ENCODE peak calls at places on chromosomes 6 and 20, in four cellular contexts. P is upper lobe of right lung, C is WERI-Rb-1, R is right lobe of liver. T is an unnamed sample.

GRCh38 chr6:85865665-85866372 is 223.1 kb upstream of the SYNCRIP start:
- DNase-seq in R (no peak), C (no peak), P (no peak), T (peak; percentile 14)

GRCh38 chr6:139882977-139883728 is 508.7 kb upstream of the CITED2 start:
- DNase-seq in C (no peak), R (no peak), P (no peak), T (no peak)

GRCh38 chr20:11350126-11351005 is 567.3 kb upstream of the BTBD3 start:
- DNase-seq in R (no peak), P (no peak), C (no peak), T (no peak)

GRCh38 chr6:84773431-84774173 is 9.2 kb upstream of the TBX18 start:
- DNase-seq in R (peak; percentile 25), C (peak; percentile 62), P (no peak), T (peak; percentile 77)

GRCh38 chr6:117463762-117464665 is 18.5 kb upstream of the DCBLD1 start:
- DNase-seq in R (no peak), P (no peak), C (no peak), T (no peak)

GRCh38 chr20:54746796-54747195 is 271.4 kb downstream of the DOK5 start:
- DNase-seq in P (no peak), R (no peak), C (no peak), T (no peak)

GRCh38 chr6:17630511-17631073 is 30.5 kb downstream of the FAM8A1 start:
- DNase-seq in C (no peak), R (peak; percentile 35), P (peak; percentile 86), T (no peak)

GRCh38 chr6:41531591-41532582 is 14.3 kb upstream of the FOXP4 start:
- DNase-seq in C (peak; percentile 72), P (no peak), R (no peak), T (peak; percentile 59)

GRCh38 chr20:63745961-63746765 is 6.6 kb downstream of the SLC2A4RG start:
- DNase-seq in R (peak; percentile 19), P (peak; percentile 54), C (no peak), T (peak; percentile 68)

GRCh38 chr6:30730611-30731435 is 10.7 kb downstream of the TUBB start:
- DNase-seq in C (peak; percentile 99), P (peak; percentile 91), R (peak; percentile 83), T (peak; percentile 87)

GRCh38 chr20:63698739-63699465 is 2.5 kb downstream of the TNFRSF6B start:
- DNase-seq in P (peak; percentile 67), C (no peak), R (peak; percentile 35), T (peak; percentile 78)

GRCh38 chr6:37257320-37257633 is 295 bp upstream of the TBC1D22B start:
- DNase-seq in R (no peak), P (no peak), C (no peak), T (no peak)

GRCh38 chr6:11354019-11354418 is 121.6 kb upstream of the NEDD9 start:
- DNase-seq in P (no peak), R (no peak), C (no peak), T (no peak)

GRCh38 chr6:160188773-160189172 is 67.2 kb downstream of the SLC22A1 start:
- DNase-seq in C (no peak), P (no peak), R (no peak), T (no peak)

GRCh38 chr6:24933868-24934401 is 1.8 kb downstream of the RIPOR2 start:
- DNase-seq in P (no peak), R (no peak), C (peak; percentile 68), T (peak; percentile 48)

GRCh38 chr6:134830945-134831344 is 119.0 kb downstream of the ALDH8A1 start:
- DNase-seq in C (no peak), P (no peak), R (no peak), T (no peak)

GRCh38 chr6:164308339-164308738 is 893.8 kb downstream of the QKI start:
- DNase-seq in C (no peak), P (no peak), R (no peak), T (no peak)

GRCh38 chr6:158143700-158144099 is 24.4 kb downstream of the SERAC1 start:
- DNase-seq in P (no peak), C (no peak), R (no peak), T (peak; percentile 57)

GRCh38 chr6:14452567-14453527 is 335.3 kb downstream of the CD83 start:
- DNase-seq in P (no peak), C (no peak), R (no peak), T (no peak)

GRCh38 chr6:117545161-117545595 is 57.1 kb downstream of the GOPC start:
- DNase-seq in P (no peak), R (no peak), C (no peak), T (no peak)

GRCh38 chr20:46108435-46108841 is 9.7 kb upstream of the CD40 start:
- DNase-seq in R (no peak), C (no peak), P (no peak), T (no peak)

GRCh38 chr6:128057541-128058335 is 156.9 kb upstream of the THEMIS start:
- DNase-seq in R (no peak), P (no peak), C (no peak), T (no peak)

GRCh38 chr6:118400582-118400981 is 147.5 kb upstream of the PLN start:
- DNase-seq in R (no peak), P (no peak), C (no peak), T (no peak)

GRCh38 chr6:156379946-156380707 is 397.1 kb upstream of the ARID1B start:
- DNase-seq in C (no peak), R (no peak), P (no peak), T (no peak)

GRCh38 chr6:28124350-28124970 is at the start of gene ZSCAN16:
- DNase-seq in P (peak; percentile 92), C (peak; percentile 98), R (peak; percentile 87), T (peak; percentile 79)
- H3K4me3 ChIP-seq in P (peak within 1 kb of the TSS; percentile 76), C (peak within 1 kb of the TSS; percentile 75), R (peak within 1 kb of the TSS; percentile 54), T (peak within 1 kb of the TSS; percentile 81)

GRCh38 chr20:53227523-53227922 is 255.4 kb downstream of the TSHZ2 start:
- DNase-seq in C (no peak), P (no peak), R (no peak), T (no peak)
- H3K4me3 ChIP-seq in C (no peak overlapping the region), P (no peak overlapping the region), R (no peak overlapping the region), T (no peak overlapping the region)

GRCh38 chr6:32854376-32855178 is 585 bp downstream of the PSMB9 start:
- DNase-seq in P (no peak), C (no peak), R (peak; percentile 56), T (peak; percentile 63)

GRCh38 chr6:32857156-32857891 is 3.3 kb downstream of the PSMB9 start:
- DNase-seq in C (no peak), R (no peak), P (no peak), T (no peak)

GRCh38 chr6:32853541-32854375 is at the start of the genes PSMB9 and TAP1:
- DNase-seq in C (peak; percentile 98), R (peak; percentile 97), P (peak; percentile 97), T (peak; percentile 95)

GRCh38 chr6:32858194-32858593 is 4.2 kb downstream of the PSMB9 start:
- DNase-seq in P (no peak), R (no peak), C (no peak), T (no peak)

DNA sequence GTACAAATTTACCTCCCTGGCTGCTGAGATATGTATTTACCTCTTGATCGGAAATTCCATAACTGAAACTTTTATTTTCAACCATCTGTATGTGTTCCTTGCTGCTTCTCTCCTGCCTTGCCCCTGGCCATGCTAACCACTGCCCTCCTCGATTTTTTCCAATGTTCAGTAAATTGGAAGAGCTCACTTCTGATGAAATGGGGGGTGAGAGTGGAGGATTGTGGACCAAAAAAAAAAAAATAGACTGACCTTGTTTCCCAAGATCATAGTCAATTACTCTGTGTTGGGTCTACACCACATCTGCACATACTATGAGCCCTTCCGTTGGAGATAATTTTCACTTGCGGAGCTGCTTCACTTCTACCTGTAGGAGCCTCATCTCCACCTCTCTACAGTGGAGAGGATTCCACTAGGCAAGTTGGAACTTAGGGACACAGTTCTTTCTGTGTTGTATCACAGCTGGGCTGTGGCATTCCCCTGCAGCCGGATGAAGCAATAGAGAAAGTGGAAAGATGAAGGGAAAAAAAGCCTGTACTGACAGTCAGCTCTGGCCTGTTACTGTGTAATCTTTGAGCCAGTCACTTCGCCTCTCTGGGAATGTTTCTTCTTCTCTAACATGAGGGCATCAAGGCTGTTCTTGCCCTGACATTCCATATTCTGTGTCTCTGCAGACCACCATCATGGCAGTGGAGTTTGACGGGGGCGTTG is 1.6 kb downstream of the PSMB9 start:
- DNase-seq in R (no peak), C (no peak), P (no peak), T (no peak)
- H3K4me3 ChIP-seq in R (no peak overlapping the region), C (no peak overlapping the region), P (peak overlapping the region; percentile 98), T (no peak overlapping the region)

DNA sequence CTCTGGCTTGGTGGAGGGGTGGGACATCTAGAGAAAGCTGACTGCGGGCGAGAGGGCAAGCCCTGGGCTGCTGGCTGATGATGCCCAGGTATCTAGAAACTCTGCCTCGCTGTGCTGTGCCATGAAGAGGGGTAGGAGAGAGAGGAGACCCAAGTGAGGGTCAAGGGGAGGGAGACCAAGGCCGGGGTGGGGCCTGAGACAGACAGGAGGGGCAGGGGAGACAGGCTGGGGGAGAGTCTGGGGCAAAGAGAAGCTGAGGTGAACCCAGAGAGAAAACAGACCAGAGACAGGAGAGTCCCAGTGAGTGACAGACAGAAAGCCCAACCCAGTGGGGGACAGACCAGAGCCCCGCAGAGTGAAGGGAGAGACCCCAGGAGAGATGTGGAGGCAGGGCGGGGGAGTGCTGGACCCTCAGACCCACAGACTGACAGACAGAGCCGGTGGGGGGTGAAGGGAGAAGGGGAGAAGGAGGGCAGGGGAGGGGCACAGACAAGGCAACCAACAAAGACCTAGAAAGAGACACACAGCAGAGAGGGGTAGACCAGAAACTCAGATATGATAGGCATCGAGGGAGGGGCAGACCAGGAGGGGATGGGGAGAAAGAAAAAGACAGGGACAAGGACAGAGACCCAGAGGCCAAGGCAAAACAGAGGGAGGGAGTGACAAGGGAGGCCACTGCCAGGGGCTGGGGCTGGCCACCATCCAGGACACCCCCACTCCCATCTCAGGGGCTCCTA is 5.9 kb downstream of the TEAD3 start:
- DNase-seq in P (no peak), R (no peak), C (peak; percentile 66), T (peak; percentile 53)
- H3K4me3 ChIP-seq in P (no peak overlapping the region), R (no peak overlapping the region), C (peak overlapping the region; percentile 45), T (no peak overlapping the region)

T was measured in H7.